ENCODE peak calls at places on chromosomes 2 and 18, in six cellular contexts. T, W, H, L, V and R are unnamed samples.
A peak's percentile ranks its signal among the peaks of the same experiment; 100 is the strongest.

GRCh38 chr2:24632175-24632574 is 141.1 kb downstream of the NCOA1 start:
- DNase-seq in H (no peak), V (no peak), L (no peak), W (no peak), T (no peak), R (no peak)

GRCh38 chr2:27184115-27184514 is 27.7 kb upstream of the ATRAID start:
- DNase-seq in V (no peak), T (peak; percentile 57), H (no peak), L (no peak), W (peak; percentile 36), R (no peak)

GRCh38 chr2:14524803-14525080 is 107.8 kb upstream of the LRATD1 start:
- DNase-seq in V (peak; percentile 34), L (no peak), H (no peak), W (no peak), T (no peak), R (no peak)

GRCh38 chr18:2982452-2983172 is 30.3 kb downstream of the LPIN2 start:
- DNase-seq in V (no peak), T (no peak), H (no peak), L (no peak), W (no peak), R (no peak)

GRCh38 chr2:170344663-170345099 is 166.7 kb downstream of the MYO3B start:
- DNase-seq in V (no peak), L (no peak), W (no peak), H (no peak), T (no peak), R (no peak)

GRCh38 chr2:206083602-206084467 is 2.1 kb downstream of the INO80D start:
- DNase-seq in W (peak; percentile 26), V (peak; percentile 4), T (no peak), L (no peak), H (no peak), R (no peak)

GRCh38 chr2:19786408-19787058 is 115.2 kb downstream of the TTC32 start:
- DNase-seq in T (peak; percentile 83), W (peak; percentile 62), H (no peak), V (peak; percentile 58), L (no peak), R (no peak)

GRCh38 chr2:168671932-168672331 is 130.5 kb upstream of the NOSTRIN start:
- DNase-seq in H (no peak), T (peak; percentile 39), W (peak; percentile 39), L (no peak), V (peak; percentile 61), R (no peak)

GRCh38 chr2:41736586-41736985 is 311.2 kb upstream of the PKDCC start:
- DNase-seq in L (no peak), T (no peak), V (no peak), W (no peak), H (no peak), R (no peak)

GRCh38 chr2:240452471-240453256 is 17.2 kb downstream of the GPC1 start:
- DNase-seq in T (peak; percentile 47), W (peak; percentile 26), H (peak; percentile 74), L (no peak), V (peak; percentile 25), R (no peak)

GRCh38 chr2:205924676-205925075 is 161.3 kb downstream of the INO80D start:
- DNase-seq in L (peak; percentile 38), W (no peak), H (no peak), V (no peak), T (no peak), R (no peak)

GRCh38 chr2:38909872-38910271 is 20.2 kb downstream of the ARHGEF33 start:
- DNase-seq in W (no peak), V (no peak), L (no peak), T (no peak), H (no peak), R (no peak)

GRCh38 chr2:197804758-197805597 is 585 bp downstream of the PLCL1 start:
- DNase-seq in H (peak; percentile 56), V (peak; percentile 13), T (peak; percentile 50), L (peak; percentile 20), W (peak; percentile 10), R (peak; percentile 26)

GRCh38 chr2:171523339-171523931 is 1.2 kb downstream of the CYBRD1 start:
- DNase-seq in H (peak; percentile 83), T (peak; percentile 81), W (peak; percentile 83), L (peak; percentile 86), V (peak; percentile 81), R (peak; percentile 17)

GRCh38 chr2:21135585-21135984 is 11.8 kb downstream of the TDRD15 start:
- DNase-seq in L (no peak), V (no peak), H (no peak), W (no peak), T (no peak), R (no peak)

GRCh38 chr2:107001964-107002696 is 116.2 kb upstream of the ST6GAL2 start:
- DNase-seq in V (peak; percentile 84), H (no peak), W (peak; percentile 68), T (peak; percentile 29), L (no peak), R (no peak)

GRCh38 chr2:241156997-241157441 is 6.8 kb downstream of the PPP1R7 start:
- DNase-seq in H (no peak), V (peak; percentile 21), L (no peak), T (no peak), W (no peak), R (no peak)

GRCh38 chr18:54117853-54118773 is 106.4 kb downstream of the MBD2 start:
- DNase-seq in T (peak; percentile 26), H (no peak), W (peak; percentile 45), L (no peak), V (no peak), R (no peak)

GRCh38 chr2:18365346-18365745 is 195.1 kb downstream of the RDH14 start:
- DNase-seq in V (no peak), T (no peak), W (no peak), H (no peak), L (no peak), R (no peak)

GRCh38 chr2:204715332-204715731 is 170.1 kb downstream of the PARD3B start:
- DNase-seq in V (no peak), L (no peak), H (no peak), T (no peak), W (no peak), R (no peak)

GRCh38 chr2:238995634-238996033 is 147.7 kb downstream of the TWIST2 start:
- DNase-seq in H (no peak), T (peak; percentile 5), W (no peak), L (no peak), V (no peak), R (no peak)

GRCh38 chr2:67599561-67599960 is 202.4 kb downstream of the ETAA1 start:
- DNase-seq in L (no peak), H (no peak), W (peak; percentile 21), V (no peak), T (no peak), R (no peak)

GRCh38 chr2:68103656-68104055 is 40.9 kb upstream of the C1D start:
- DNase-seq in W (no peak), T (no peak), H (no peak), V (no peak), L (no peak), R (no peak)

GRCh38 chr18:5066380-5066977 is 130.6 kb downstream of the AKAIN1 start:
- DNase-seq in T (no peak), L (no peak), V (no peak), W (no peak), H (no peak), R (no peak)

GRCh38 chr18:80252136-80252535 is 4.8 kb upstream of the PARD6G start:
- DNase-seq in W (peak; percentile 49), V (peak; percentile 41), L (no peak), H (no peak), T (no peak), R (no peak)

GRCh38 chr18:24678113-24678512 is 217.7 kb downstream of the HRH4 start:
- DNase-seq in V (no peak), W (no peak), H (no peak), T (no peak), L (no peak), R (no peak)

GRCh38 chr18:24669502-24669901 is 209.1 kb downstream of the HRH4 start:
- DNase-seq in T (no peak), V (no peak), L (no peak), W (no peak), H (no peak), R (no peak)

GRCh38 chr18:24677011-24677410 is 216.6 kb downstream of the HRH4 start:
- DNase-seq in V (no peak), L (no peak), H (no peak), W (no peak), T (no peak), R (no peak)

GRCh38 chr18:24674236-24675004 is 214.0 kb downstream of the HRH4 start:
- DNase-seq in V (no peak), T (no peak), L (no peak), W (no peak), H (no peak), R (no peak)

GRCh38 chr18:24672165-24672950 is 211.9 kb downstream of the HRH4 start:
- DNase-seq in H (no peak), W (no peak), V (no peak), L (no peak), T (no peak), R (no peak)
- TF ChIP-seq CTCF in H (no peak), W (no peak), V (no peak), L (no peak), T (no peak), R (no peak)

GRCh38 chr2:61722311-61722710 is 131.5 kb downstream of the FAM161A start:
- DNase-seq in V (no peak), T (no peak), H (no peak), L (no peak), W (no peak), R (no peak)
- TF ChIP-seq CTCF in V (no peak), T (no peak), H (no peak), L (no peak), W (no peak), R (no peak)

GRCh38 chr2:44897406-44897805 is 44.1 kb upstream of the SIX3 start:
- DNase-seq in W (no peak), H (no peak), L (no peak), V (no peak), T (no peak), R (no peak)
- TF ChIP-seq CTCF in W (peak; percentile 7), H (no peak), L (no peak), V (no peak), T (no peak), R (no peak)

GRCh38 chr18:44636241-44636640 is 44.4 kb upstream of the SETBP1 start:
- DNase-seq in W (no peak), H (no peak), L (no peak), T (no peak), V (no peak), R (no peak)

GRCh38 chr18:44638811-44639210 is 41.9 kb upstream of the SETBP1 start:
- DNase-seq in V (no peak), T (no peak), W (no peak), L (no peak), H (no peak), R (no peak)

GRCh38 chr18:44637210-44638051 is 43.3 kb upstream of the SETBP1 start:
- DNase-seq in V (peak; percentile 59), T (peak; percentile 7), L (no peak), W (peak; percentile 50), H (no peak), R (no peak)

GRCh38 chr18:44635546-44635945 is 45.1 kb upstream of the SETBP1 start:
- DNase-seq in H (no peak), V (no peak), L (no peak), T (no peak), W (no peak), R (no peak)

DNA sequence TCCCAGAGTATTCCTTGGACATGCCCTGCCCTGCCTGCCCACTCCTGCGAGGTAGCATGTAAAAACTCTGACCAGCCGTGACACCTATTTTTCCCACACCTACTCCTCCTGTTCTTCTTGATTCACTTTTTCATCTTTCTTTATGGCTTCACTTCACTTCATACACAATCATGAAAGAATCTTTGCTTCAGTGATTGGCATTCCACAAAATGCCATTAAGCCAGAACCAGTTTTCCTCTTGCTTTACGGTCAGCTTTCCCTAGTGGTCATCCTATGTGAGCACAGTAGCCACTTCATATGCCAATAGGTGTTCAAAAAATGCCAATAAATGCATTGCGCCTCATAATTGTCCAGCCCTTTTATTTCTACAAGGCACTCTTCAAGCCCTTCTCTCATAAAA is 42.5 kb upstream of the SETBP1 start:
- DNase-seq in H (no peak), L (no peak), V (no peak), W (no peak), T (no peak), R (no peak)
- TF ChIP-seq CTCF in H (no peak), L (no peak), V (no peak), W (no peak), T (no peak), R (no peak)